ENCODE peak calls at places on chromosomes 3 and 15, in six cellular contexts. W is CD4-positive, alpha-beta T cell; L is mucosa of descending colon; I is PC-9; Q is mammary epithelial cell; E is neuronal stem cell. S is an unnamed sample.
A peak's percentile ranks its signal among the peaks of the same experiment; 100 is the strongest.

GRCh38 chr3:10010546-10011465 is 15.4 kb upstream of the FANCD2 start:
- DNase-seq in Q (peak; percentile 93), I (peak; percentile 84), L (peak; percentile 98), W (peak; percentile 68), E (peak; percentile 89), S (peak; percentile 98)

GRCh38 chr3:50156991-50157493 is 1.9 kb downstream of the SEMA3F start:
- DNase-seq in L (no peak), E (no peak), Q (peak; percentile 65), W (no peak), I (no peak), S (peak; percentile 82)

GRCh38 chr3:46890132-46890531 is 12.6 kb downstream of the PTH1R start:
- DNase-seq in Q (no peak), I (no peak), E (no peak), W (no peak), L (no peak), S (no peak)

GRCh38 chr15:76565366-76565765 is 228.8 kb downstream of the ISL2 start:
- DNase-seq in L (no peak), Q (no peak), I (no peak), W (no peak), E (no peak), S (no peak)

GRCh38 chr3:149442845-149443544 is 31.5 kb upstream of the TM4SF4 start:
- DNase-seq in L (no peak), Q (peak; percentile 69), W (no peak), I (peak; percentile 65), E (no peak), S (no peak)

GRCh38 chr3:76011121-76011520 is 225.8 kb upstream of the ZNF717 start:
- DNase-seq in Q (no peak), L (no peak), W (no peak), I (no peak), E (no peak), S (no peak)

GRCh38 chr3:141372656-141373055 is 4.4 kb downstream of the ZBTB38 start:
- DNase-seq in E (no peak), I (no peak), W (no peak), L (no peak), Q (no peak), S (no peak)

GRCh38 chr3:59273976-59274375 is 224.2 kb upstream of the CFAP20DC start:
- DNase-seq in E (no peak), W (no peak), I (no peak), Q (no peak), L (no peak), S (no peak)

GRCh38 chr15:63473999-63474809 is 30.2 kb upstream of the USP3 start:
- DNase-seq in L (peak; percentile 60), W (peak; percentile 41), Q (peak; percentile 90), E (no peak), I (peak; percentile 54), S (peak; percentile 62)

GRCh38 chr3:49025005-49025792 is 3.3 kb downstream of the NDUFAF3 start:
- DNase-seq in L (no peak), E (no peak), I (no peak), W (no peak), Q (no peak), S (no peak)

GRCh38 chr15:78641876-78642275 is 866 bp upstream of the CHRNB4 start:
- DNase-seq in L (no peak), W (no peak), E (no peak), I (no peak), Q (no peak), S (no peak)

GRCh38 chr15:99347609-99348008 is 96.3 kb downstream of the LRRC28 start:
- DNase-seq in W (no peak), Q (no peak), L (no peak), I (no peak), E (no peak), S (no peak)

GRCh38 chr15:83063555-83063954 is 3.5 kb downstream of the BTBD1 start:
- DNase-seq in W (no peak), I (no peak), Q (no peak), L (no peak), E (no peak), S (no peak)

GRCh38 chr3:13037458-13038117 is 35.6 kb downstream of the IQSEC1 start:
- DNase-seq in Q (peak; percentile 3), E (no peak), L (no peak), W (no peak), I (no peak), S (no peak)

GRCh38 chr15:50012790-50013189 is 106.2 kb downstream of the ATP8B4 start:
- DNase-seq in W (no peak), Q (no peak), L (no peak), E (no peak), I (no peak), S (no peak)

GRCh38 chr15:33612721-33613304 is 302.0 kb downstream of the RYR3 start:
- DNase-seq in E (no peak), Q (no peak), W (no peak), L (no peak), I (no peak), S (no peak)

GRCh38 chr15:31554261-31554660 is 227.6 kb downstream of the KLF13 start:
- DNase-seq in I (no peak), Q (no peak), E (no peak), W (no peak), L (no peak), S (peak; percentile 24)

GRCh38 chr3:53748512-53749271 is 97.5 kb downstream of the CHDH start:
- DNase-seq in L (no peak), E (no peak), Q (no peak), I (no peak), W (no peak), S (no peak)

GRCh38 chr3:122754867-122755835 is 38.5 kb downstream of the HSPBAP1 start:
- DNase-seq in L (no peak), Q (peak; percentile 58), I (peak; percentile 44), W (no peak), E (peak; percentile 18), S (no peak)

GRCh38 chr3:67017211-67017610 is 19.1 kb downstream of the KBTBD8 start:
- DNase-seq in I (no peak), W (no peak), Q (peak; percentile 22), E (no peak), L (no peak), S (no peak)

GRCh38 chr3:23442598-23443383 is 239.7 kb downstream of the UBE2E2 start:
- DNase-seq in E (no peak), L (no peak), I (no peak), Q (peak; percentile 23), W (no peak), S (no peak)

GRCh38 chr3:44058022-44058867 is 183.4 kb upstream of the TOPAZ1 start:
- DNase-seq in I (no peak), W (peak; percentile 28), Q (peak; percentile 64), L (no peak), E (no peak), S (peak; percentile 81)

GRCh38 chr3:136332776-136333175 is 82.6 kb downstream of the PCCB start:
- DNase-seq in W (no peak), Q (no peak), I (no peak), L (no peak), E (no peak), S (no peak)

GRCh38 chr3:12902181-12902999 is 61.0 kb upstream of the RPL32 start:
- DNase-seq in E (no peak), I (no peak), W (no peak), L (peak; percentile 46), Q (no peak), S (no peak)

GRCh38 chr3:179933079-179933478 is 103.7 kb downstream of the PEX5L start:
- DNase-seq in Q (no peak), I (no peak), E (no peak), L (no peak), W (no peak), S (no peak)

GRCh38 chr3:108106031-108106430 is 15.2 kb upstream of the CD47 start:
- DNase-seq in W (no peak), Q (no peak), L (no peak), I (peak; percentile 72), E (no peak), S (no peak)

GRCh38 chr3:17632401-17633100 is 109.9 kb downstream of the TBC1D5 start:
- DNase-seq in W (no peak), L (no peak), Q (peak; percentile 65), E (no peak), I (no peak), S (no peak)

GRCh38 chr15:91630090-91630489 is 223.4 kb upstream of the SLCO3A1 start:
- DNase-seq in W (no peak), E (no peak), I (no peak), L (no peak), Q (peak; percentile 19), S (no peak)

DNA sequence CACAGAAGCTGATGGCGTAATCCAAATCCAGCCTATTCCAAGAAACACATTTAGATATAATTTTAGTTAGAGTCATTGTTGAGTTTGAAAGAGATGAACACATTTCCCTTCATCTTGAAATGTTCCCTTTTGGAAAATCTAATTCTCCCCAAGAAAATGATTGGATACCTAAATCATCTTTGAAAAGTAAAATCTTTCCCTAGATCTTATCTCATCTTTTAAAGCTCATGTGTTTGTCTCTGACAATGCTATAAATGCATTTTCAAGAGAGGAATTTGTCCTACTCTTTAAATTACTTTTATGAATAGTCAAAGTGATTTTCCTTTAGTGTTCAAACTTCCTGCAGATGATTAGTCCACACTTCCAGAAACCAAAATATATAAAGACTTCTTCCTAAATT is 82.6 kb upstream of the CNTN6 start:
- DNase-seq in L (no peak), Q (no peak), I (no peak), E (no peak), W (no peak), S (no peak)
- H3K9me3 ChIP-seq in L (no peaks in the 10 kb centered on the region), Q (peaks cover 3% of the 10 kb centered on the region), I (no peaks in the 10 kb centered on the region), E (no peaks in the 10 kb centered on the region), W (no peaks in the 10 kb centered on the region), S (no peaks in the 10 kb centered on the region)

GRCh38 chr15:25055356-25056068 is 100.7 kb downstream of the SNRPN start:
- DNase-seq in E (no peak), I (no peak), W (no peak), Q (no peak), L (no peak), S (peak; percentile 1)
- H3K9me3 ChIP-seq in E (peaks cover 100% of the 10 kb centered on the region), I (no peaks in the 10 kb centered on the region), W (peaks cover 100% of the 10 kb centered on the region), Q (peaks cover 98% of the 10 kb centered on the region), L (peaks cover 99% of the 10 kb centered on the region), S (peaks cover 5% of the 10 kb centered on the region)

DNA sequence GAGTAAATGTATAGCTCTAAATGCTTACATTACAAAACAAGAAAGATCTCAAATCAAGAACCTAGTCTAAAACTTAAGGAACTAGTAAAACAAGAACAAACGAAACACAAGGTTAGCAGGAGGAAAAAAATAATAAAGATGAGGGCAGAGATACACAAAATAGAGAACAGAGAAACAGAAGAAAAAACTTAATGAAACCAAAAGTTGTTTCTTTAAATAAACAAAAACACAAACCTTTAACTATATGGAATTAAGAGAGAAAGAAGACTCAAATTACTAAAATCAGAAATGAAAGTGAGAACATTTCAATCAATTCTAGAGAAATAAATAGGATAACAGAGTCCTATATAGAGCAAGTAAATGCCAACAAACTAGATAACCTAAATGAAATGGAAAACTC is 59.6 kb downstream of the DLG1 start:
- DNase-seq in W (no peak), L (no peak), E (no peak), I (no peak), Q (no peak), S (no peak)
- H3K9me3 ChIP-seq in W (peaks cover 24% of the 10 kb centered on the region), L (peaks cover 22% of the 10 kb centered on the region), E (peaks cover 20% of the 10 kb centered on the region), I (peaks cover 41% of the 10 kb centered on the region), Q (peaks cover 12% of the 10 kb centered on the region), S (no peaks in the 10 kb centered on the region)

DNA sequence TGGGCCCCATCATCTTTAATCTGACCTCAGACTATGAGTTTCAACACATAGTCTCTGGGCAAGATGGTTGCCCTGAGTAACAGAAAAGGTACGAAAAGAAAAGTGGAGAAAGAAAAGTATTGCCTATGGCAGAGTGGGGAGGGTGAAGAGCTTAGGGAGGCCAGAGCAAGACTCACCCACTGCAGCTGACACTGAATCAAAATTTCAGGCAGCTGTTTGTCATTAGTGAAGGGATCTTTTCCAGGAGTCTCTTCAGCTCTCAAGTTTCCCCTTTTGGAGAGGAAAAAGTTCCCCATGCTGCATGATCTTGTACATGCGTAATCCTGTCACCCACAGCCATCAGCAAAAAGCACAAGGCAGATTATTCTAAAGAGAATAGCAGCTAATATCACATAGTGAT is 616.9 kb upstream of the GBE1 start:
- DNase-seq in E (no peak), L (no peak), I (no peak), W (no peak), Q (no peak), S (no peak)
- H3K9me3 ChIP-seq in E (peaks cover 7% of the 10 kb centered on the region), L (peaks cover 61% of the 10 kb centered on the region), I (peaks cover 9% of the 10 kb centered on the region), W (no peaks in the 10 kb centered on the region), Q (peaks cover 6% of the 10 kb centered on the region), S (no peaks in the 10 kb centered on the region)